ENCODE peak calls at places on chromosomes 13 and 19, in ten cellular contexts. E, X, N, O, H, V, B, C, S and G are unnamed samples.

GRCh38 chr19:55443045-55443823 is at the start of gene SHISA7:
- DNase-seq in N (no peak), E (no peak), X (no peak), B (no peak), V (no peak), O (no peak), S (no peak), C (no peak), H (no peak), G (no peak)

GRCh38 chr19:38649305-38650179 is 2.1 kb downstream of the ACTN4 start:
- DNase-seq in O (peak; percentile 72), H (no peak), C (no peak), X (no peak), S (no peak), B (peak; percentile 91), E (no peak), V (no peak), N (no peak), G (peak; percentile 81)

GRCh38 chr19:6056801-6057650 is 53.3 kb downstream of the RFX2 start:
- DNase-seq in O (peak; percentile 77), H (peak; percentile 78), X (peak; percentile 78), S (no peak), C (peak; percentile 90), B (peak; percentile 65), E (peak; percentile 99), N (peak; percentile 84), V (peak; percentile 30), G (peak; percentile 49)

GRCh38 chr19:46618670-46619231 is 6.1 kb downstream of the PTGIR start:
- DNase-seq in V (no peak), C (no peak), O (peak; percentile 59), B (no peak), E (peak; percentile 73), N (no peak), X (no peak), H (peak; percentile 18), S (no peak), G (no peak)

GRCh38 chr13:110455941-110456340 is 105.6 kb downstream of the RAB20 start:
- DNase-seq in X (peak; percentile 91), V (peak; percentile 59), H (peak; percentile 86), O (peak; percentile 91), S (peak; percentile 79), N (peak; percentile 43), E (peak; percentile 69), C (no peak), B (peak; percentile 83), G (peak; percentile 83)

GRCh38 chr19:27858981-27859581 is 1353.9 kb downstream of the UQCRFS1 start:
- DNase-seq in X (no peak), E (no peak), S (no peak), V (no peak), B (no peak), C (no peak), O (no peak), N (no peak), H (no peak), G (no peak)

GRCh38 chr13:45544520-45544919 is 71.0 kb downstream of the ERICH6B start:
- DNase-seq in H (no peak), E (no peak), C (no peak), B (no peak), O (no peak), X (no peak), V (no peak), N (no peak), S (no peak), G (no peak)

GRCh38 chr19:17001603-17002183 is 24.9 kb downstream of the CPAMD8 start:
- DNase-seq in X (no peak), N (no peak), V (no peak), S (no peak), O (no peak), E (no peak), B (no peak), C (no peak), H (no peak), G (peak; percentile 6)

GRCh38 chr13:93534181-93534700 is 307.6 kb downstream of the GPC6 start:
- DNase-seq in X (no peak), B (no peak), C (no peak), H (no peak), N (no peak), E (peak; percentile 26), S (no peak), O (no peak), V (no peak), G (no peak)
- TF ChIP-seq CTCF in X (no peak), B (no peak), C (no peak), H (no peak), N (no peak), E (no peak), S (no peak), O (no peak), V (no peak), G (no peak)

DNA sequence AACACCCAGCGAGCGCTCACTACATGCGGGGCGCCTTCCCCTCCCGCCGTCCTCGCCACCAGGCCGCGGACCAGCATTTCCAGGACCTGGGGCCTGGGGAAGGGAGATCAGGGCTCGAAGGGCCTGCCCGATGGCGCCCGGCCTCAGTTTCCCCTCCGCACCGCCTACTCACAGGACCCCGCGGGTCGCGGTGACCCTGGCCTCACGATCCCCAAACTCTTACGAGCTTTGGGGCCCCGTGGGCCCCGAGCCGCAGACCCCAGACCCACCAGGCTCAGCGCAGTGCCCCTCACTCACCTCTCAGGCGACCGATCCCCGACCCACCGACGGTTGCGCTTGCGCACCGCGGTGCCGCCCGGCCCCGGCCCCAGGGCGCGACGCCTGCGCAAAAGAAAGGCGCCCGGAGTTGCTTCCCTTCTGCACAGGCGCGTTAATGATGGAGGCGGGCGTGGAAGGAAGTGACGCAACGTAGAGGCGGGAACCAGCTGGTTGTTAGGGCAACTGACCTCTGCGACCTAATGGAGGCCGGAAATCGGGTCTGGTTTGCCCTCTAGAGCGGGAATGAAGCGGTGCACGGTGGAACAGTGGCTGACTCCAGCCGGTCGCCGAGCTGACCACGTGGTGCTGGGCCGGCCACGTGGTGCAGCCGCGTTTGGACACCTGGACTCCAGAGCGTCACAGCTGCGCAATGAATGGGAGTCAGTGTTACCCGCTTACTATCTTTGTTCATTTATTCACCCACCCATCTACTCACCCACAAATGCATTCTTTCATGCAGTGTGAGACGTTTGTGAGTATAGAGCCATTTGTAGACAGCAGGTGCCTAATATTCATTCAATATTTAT is at the start of gene SGTA:
- DNase-seq in E (peak; percentile 99), O (peak; percentile 99), B (peak; percentile 98), S (peak; percentile 98), N (peak; percentile 97), X (peak; percentile 97), V (peak; percentile 95), C (peak; percentile 95), H (peak; percentile 98), G (peak; percentile 99)
- TF ChIP-seq CTCF in E (peak; percentile 52), O (peak; percentile 79), B (peak; percentile 23), S (peak; percentile 69), N (peak; percentile 42), X (peak; percentile 55), V (peak; percentile 39), C (peak; percentile 47), H (peak; percentile 57), G (peak; percentile 61)

GRCh38 chr19:15869873-15870272 is 28.0 kb downstream of the CYP4F2 start:
- DNase-seq in H (no peak), S (no peak), X (no peak), V (no peak), E (no peak), C (no peak), N (no peak), B (no peak), O (no peak), G (no peak)

GRCh38 chr19:15866646-15867045 is 31.2 kb downstream of the CYP4F2 start:
- DNase-seq in H (no peak), V (no peak), O (no peak), E (no peak), N (no peak), S (no peak), X (no peak), C (no peak), B (no peak), G (no peak)

GRCh38 chr19:15871570-15871969 is 26.3 kb downstream of the CYP4F2 start:
- DNase-seq in E (no peak), O (no peak), H (no peak), X (no peak), V (no peak), S (no peak), B (no peak), N (no peak), C (no peak), G (no peak)

GRCh38 chr19:15864824-15865223 is 33.0 kb downstream of the CYP4F2 start:
- DNase-seq in E (no peak), B (no peak), N (no peak), O (no peak), X (no peak), C (no peak), S (no peak), H (no peak), V (no peak), G (no peak)

DNA sequence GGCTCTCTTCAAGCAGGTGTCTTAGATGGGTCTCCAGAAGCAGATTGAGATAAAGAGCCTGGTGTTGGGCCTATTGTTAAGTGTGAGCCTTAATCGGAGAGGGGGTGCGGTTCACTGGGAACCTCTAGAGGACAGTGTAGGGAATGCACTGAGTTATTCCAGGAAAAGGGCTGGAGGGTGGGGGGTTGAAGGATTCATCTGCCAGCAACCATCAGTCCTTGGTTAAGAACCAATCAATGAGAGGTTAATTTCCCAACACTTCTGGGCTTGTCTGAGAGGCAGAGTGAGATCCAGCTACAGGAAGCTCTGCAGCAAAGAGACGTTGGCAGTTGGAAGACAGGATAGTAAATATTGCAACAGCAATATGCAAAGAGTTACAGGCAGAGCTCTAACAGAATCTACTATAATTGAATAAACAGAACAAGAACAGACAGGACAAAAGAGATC is 28.7 kb downstream of the CYP4F2 start:
- DNase-seq in S (no peak), V (no peak), H (no peak), B (peak; percentile 42), X (no peak), N (no peak), C (no peak), O (peak; percentile 64), E (peak; percentile 35), G (peak; percentile 12)
- TF ChIP-seq CTCF in S (peak; percentile 75), V (no peak), H (peak; percentile 58), B (peak; percentile 50), X (peak; percentile 70), N (peak; percentile 62), C (peak; percentile 58), O (peak; percentile 56), E (peak; percentile 65), G (no peak)

DNA sequence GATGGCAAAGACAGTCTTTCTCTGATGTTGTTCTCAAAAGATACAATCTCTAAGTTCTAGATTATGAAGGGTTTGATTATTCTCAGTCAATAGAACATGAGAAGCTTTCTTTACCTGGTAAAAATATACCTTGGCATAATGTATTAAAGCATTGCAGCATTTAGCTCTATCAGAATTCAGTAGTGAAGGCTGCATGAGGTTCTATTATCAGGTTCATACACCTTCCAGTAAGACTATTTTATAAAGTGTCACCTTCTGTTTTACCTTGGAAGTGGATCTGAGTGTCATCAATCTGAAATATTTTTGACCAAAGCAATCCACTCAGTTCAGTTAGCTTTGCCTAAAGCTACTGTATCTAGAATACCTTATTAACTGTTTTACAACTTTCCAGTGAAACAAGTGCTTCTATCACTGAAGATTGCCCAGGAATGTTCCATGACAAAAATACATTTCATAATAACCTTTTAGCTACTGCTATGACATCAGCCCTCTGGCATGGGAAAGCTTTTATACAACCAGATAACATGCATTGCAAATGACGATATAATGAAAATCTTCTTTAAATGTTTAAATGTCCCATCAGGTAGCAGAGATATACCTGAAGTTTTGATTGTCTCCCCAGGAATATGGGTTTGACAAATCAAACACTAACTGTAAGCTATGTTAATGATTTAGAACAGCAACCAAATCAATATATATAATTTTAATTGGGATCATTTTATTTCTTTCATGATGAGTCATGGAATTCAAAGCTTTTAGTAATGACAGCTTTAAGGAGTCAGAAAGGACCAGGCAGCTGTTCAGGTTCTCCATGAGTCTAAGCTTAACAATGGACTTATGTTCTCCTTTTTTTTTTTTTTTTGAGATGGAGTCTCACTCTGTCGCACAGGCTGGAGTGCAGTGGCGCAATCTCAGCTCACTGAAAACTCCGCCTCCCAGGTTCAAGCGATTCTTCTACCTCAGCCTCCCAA is 72.2 kb downstream of the UFM1 start:
- DNase-seq in X (no peak), S (no peak), H (no peak), V (no peak), C (no peak), E (no peak), B (no peak), N (no peak), O (no peak), G (no peak)
- TF ChIP-seq CTCF in X (no peak), S (no peak), H (no peak), V (no peak), C (no peak), E (no peak), B (no peak), N (no peak), O (no peak), G (no peak)